ENCODE peak calls at places on chromosomes 4 and X, in seven cellular contexts. D, M, U, I, S, L and G are unnamed samples.

GRCh38 chr4:123415977-123416376 is 19.4 kb downstream of the SPRY1 start:
- DNase-seq in L (no peak), M (peak; percentile 61), I (no peak), D (no peak), U (no peak), S (no peak), G (no peak)

GRCh38 chrX:153412746-153413720 is 1.8 kb downstream of the ZFP92 start:
- DNase-seq in U (no peak), D (no peak), I (no peak), L (no peak), M (no peak), S (no peak), G (no peak)

GRCh38 chr4:88706574-88706973 is 8.9 kb upstream of the NAP1L5 start:
- DNase-seq in U (no peak), M (peak; percentile 83), S (no peak), I (peak; percentile 32), L (no peak), D (no peak), G (no peak)

GRCh38 chrX:39764441-39764914 is 333.3 kb downstream of the BCOR start:
- DNase-seq in I (no peak), S (no peak), L (no peak), U (no peak), D (no peak), M (peak; percentile 57), G (no peak)

GRCh38 chr4:152352645-152353116 is 183.2 kb downstream of the FBXW7 start:
- DNase-seq in D (peak; percentile 62), M (peak; percentile 97), L (no peak), I (peak; percentile 70), U (no peak), S (peak; percentile 20), G (no peak)

GRCh38 chr4:1318488-1319213 is 28.4 kb upstream of the UVSSA start:
- DNase-seq in D (no peak), M (no peak), U (peak; percentile 22), I (no peak), L (no peak), S (peak; percentile 10), G (no peak)

GRCh38 chr4:7514281-7514680 is 79.6 kb upstream of the PSAPL1 start:
- DNase-seq in I (no peak), M (no peak), D (no peak), S (no peak), U (no peak), L (no peak), G (no peak)

GRCh38 chrX:115399306-115399705 is 109.8 kb downstream of the LUZP4 start:
- DNase-seq in D (no peak), I (no peak), S (no peak), L (no peak), M (no peak), U (no peak), G (no peak)

GRCh38 chr4:155820887-155821529 is 45.1 kb downstream of the ASIC5 start:
- DNase-seq in M (no peak), D (no peak), U (no peak), S (no peak), L (no peak), I (no peak), G (no peak)

GRCh38 chrX:132119283-132119682 is 8.5 kb downstream of the FRMD7 start:
- DNase-seq in U (no peak), I (no peak), L (no peak), S (no peak), M (peak; percentile 27), D (no peak), G (no peak)

GRCh38 chrX:83469551-83469950 is 38.5 kb upstream of the POU3F4 start:
- DNase-seq in L (no peak), M (no peak), I (no peak), D (no peak), U (no peak), S (no peak), G (no peak)

GRCh38 chr4:182862166-182862875 is 54.9 kb downstream of the DCTD start:
- DNase-seq in L (no peak), M (no peak), D (no peak), S (no peak), I (no peak), U (no peak), G (no peak)

GRCh38 chr4:133146192-133146573 is 2.9 kb upstream of the PCDH10 start:
- DNase-seq in S (no peak), D (no peak), U (no peak), L (no peak), I (no peak), M (no peak), G (no peak)
- TF ChIP-seq CTCF in S (no peak), D (no peak), U (no peak), L (no peak), I (no peak), M (no peak), G (no peak)

GRCh38 chrX:27380163-27380845 is 82.8 kb downstream of the PPP4R3C start:
- DNase-seq in M (no peak), I (no peak), U (no peak), S (no peak), D (no peak), L (no peak), G (no peak)
- H3K27ac ChIP-seq in M (no peak overlapping the region), I (no peak overlapping the region), U (no peak overlapping the region), S (no peak overlapping the region), D (no peak overlapping the region), L (no peak overlapping the region), G (no peak overlapping the region)

DNA sequence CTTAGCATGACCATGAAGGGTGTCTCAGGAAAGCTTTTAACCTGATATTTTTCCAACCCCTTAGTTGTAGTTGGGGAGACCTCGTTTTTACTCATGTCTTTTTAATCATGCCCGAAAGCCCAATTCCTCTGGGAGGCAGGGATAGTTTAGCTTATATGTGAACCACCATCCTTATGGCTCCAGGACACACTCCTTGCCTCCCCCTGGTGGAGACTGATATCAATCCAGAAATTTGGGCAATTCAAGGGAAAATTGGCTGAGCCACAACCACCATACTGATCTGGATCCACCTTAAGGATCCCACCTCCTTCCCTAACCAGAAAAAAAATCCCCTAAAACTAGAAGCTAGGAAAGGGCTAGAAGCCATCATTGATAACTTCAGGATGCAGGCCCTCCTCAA is 13.4 kb upstream of the COL25A1 start:
- DNase-seq in I (no peak), M (peak; percentile 11), U (no peak), S (no peak), L (no peak), D (no peak), G (no peak)
- TF ChIP-seq CTCF in I (no peak), M (no peak), U (no peak), S (no peak), L (no peak), D (no peak), G (no peak)

DNA sequence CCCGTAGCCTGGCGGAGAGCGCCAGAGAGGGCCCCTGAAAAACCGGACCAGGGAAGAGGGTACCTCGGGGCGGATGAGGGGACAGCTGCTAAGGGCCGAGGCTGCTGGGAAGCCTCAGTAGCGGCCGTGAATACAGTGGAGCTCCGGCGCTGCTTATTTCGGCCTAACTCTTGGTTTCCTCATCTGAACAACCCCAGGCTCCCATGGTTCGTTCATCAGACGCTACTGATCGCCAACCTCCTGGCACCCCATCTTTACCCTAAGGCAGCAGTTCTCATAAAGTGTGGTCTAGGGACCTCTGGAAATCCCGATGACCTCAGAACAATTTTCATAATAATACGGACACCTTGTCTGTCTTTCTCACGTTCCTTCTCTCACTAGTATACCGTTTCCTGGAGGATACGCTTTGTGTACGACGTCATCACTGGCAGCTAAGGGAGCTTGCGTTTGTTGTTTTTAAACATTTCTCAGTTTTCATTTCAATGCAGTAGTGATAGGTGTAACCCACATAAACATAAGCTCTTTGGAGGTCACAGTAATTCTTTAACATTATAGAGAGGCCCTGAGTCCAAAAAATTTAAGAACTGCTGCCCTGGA is 707 bp upstream of the RAB28 start:
- DNase-seq in I (no peak), U (no peak), D (no peak), L (no peak), M (peak; percentile 56), S (no peak), G (no peak)
- H3K27ac ChIP-seq in I (peak overlapping the region; percentile 94), U (peak overlapping the region; percentile 91), D (peak overlapping the region; percentile 98), L (peak overlapping the region; percentile 92), M (no peak overlapping the region), S (peak overlapping the region; percentile 93), G (peak overlapping the region; percentile 97)

GRCh38 chr4:143025111-143025704 is 159.5 kb upstream of the USP38 start:
- DNase-seq in D (no peak), I (no peak), M (peak; percentile 34), L (no peak), S (no peak), U (no peak), G (no peak)
- TF ChIP-seq CTCF in D (peak; percentile 60), I (peak; percentile 26), M (peak; percentile 15), L (no peak), S (peak; percentile 49), U (peak; percentile 40), G (no peak)

DNA sequence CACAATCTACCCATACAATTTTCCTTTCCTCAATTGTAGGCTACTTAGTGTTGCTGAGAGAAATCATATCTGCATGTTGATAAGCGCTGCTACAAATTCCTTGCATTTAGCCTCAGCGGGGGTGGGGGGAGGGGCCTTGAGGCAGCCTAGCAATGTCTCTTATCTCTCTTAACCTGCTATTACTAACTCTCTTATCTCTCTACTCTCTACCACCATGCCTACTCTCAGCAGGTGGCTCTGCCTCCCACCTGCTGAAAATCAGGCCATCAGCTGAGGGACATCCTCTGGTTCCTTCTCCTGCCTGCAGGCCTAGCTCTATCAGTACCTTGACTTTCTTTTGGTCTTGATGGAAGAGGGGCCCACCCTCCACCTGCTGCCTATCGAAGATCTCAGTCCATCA is 98.9 kb downstream of the GPR82 start:
- DNase-seq in L (no peak), S (no peak), I (no peak), M (peak; percentile 1), D (no peak), U (no peak), G (no peak)
- H3K27ac ChIP-seq in L (no peak overlapping the region), S (no peak overlapping the region), I (no peak overlapping the region), M (no peak overlapping the region), D (no peak overlapping the region), U (no peak overlapping the region), G (peak overlapping the region; percentile 55)

DNA sequence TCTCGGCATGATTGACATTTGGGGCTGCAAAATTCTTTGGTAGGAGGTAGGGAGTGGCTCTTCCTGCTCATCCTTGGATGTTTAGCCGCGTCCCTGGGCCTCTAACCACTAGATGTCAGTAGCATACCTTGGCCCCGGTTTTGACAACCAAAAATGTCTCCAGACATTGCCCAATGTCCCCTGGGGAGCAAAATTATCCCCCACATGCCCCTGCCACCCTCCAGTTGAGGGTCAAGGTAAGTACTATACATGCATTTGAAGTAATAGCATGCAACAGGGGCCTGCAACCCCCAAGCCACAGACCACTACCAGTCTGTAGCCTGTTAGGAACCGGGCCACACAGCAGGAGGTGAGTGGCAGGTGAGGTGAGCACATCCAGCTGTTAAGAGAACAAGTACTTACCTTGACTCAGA is 17.6 kb upstream of the KIAA1210 start:
- DNase-seq in L (no peak), S (no peak), U (no peak), I (no peak), M (peak; percentile 34), D (no peak), G (no peak)
- TF ChIP-seq CTCF in L (no peak), S (peak; percentile 54), U (no peak), I (peak; percentile 27), M (peak; percentile 63), D (peak; percentile 56), G (no peak)